ENCODE peak calls at places on chromosomes 6 and 20, in nine cellular contexts. U, A, T, G, V, K, Y, H and B are unnamed samples.

GRCh38 chr6:153032255-153032882 is 29.9 kb upstream of the MTRF1L start:
- DNase-seq in K (peak), A (no peak), T (peak), H (no peak), G (no peak), V (peak), U (peak), Y (no peak), B (peak)

GRCh38 chr6:49540614-49541013 is 9.9 kb upstream of the C6orf141 start:
- DNase-seq in G (no peak), V (no peak), H (no peak), A (no peak), Y (no peak), T (no peak), K (no peak), U (no peak), B (no peak)

GRCh38 chr6:33606642-33607041 is 14.5 kb upstream of the ITPR3 start:
- DNase-seq in A (no peak), U (no peak), G (no peak), K (no peak), H (no peak), T (no peak), V (no peak), Y (no peak), B (no peak)

GRCh38 chr20:46399401-46399800 is 7.0 kb downstream of the ELMO2 start:
- DNase-seq in V (no peak), K (no peak), T (no peak), Y (no peak), G (no peak), A (no peak), H (no peak), U (no peak), B (no peak)

GRCh38 chr20:24634855-24635254 is 165.4 kb downstream of the SYNDIG1 start:
- DNase-seq in G (no peak), T (no peak), A (no peak), V (no peak), Y (peak), H (no peak), K (no peak), U (peak), B (no peak)

GRCh38 chr6:167492096-167492449 is 167.2 kb downstream of the TTLL2 start:
- DNase-seq in V (no peak), U (no peak), A (no peak), H (no peak), Y (no peak), G (no peak), K (no peak), T (no peak), B (no peak)

GRCh38 chr6:84269947-84270733 is 42.7 kb upstream of the CEP162 start:
- DNase-seq in Y (no peak), G (no peak), U (no peak), K (no peak), A (no peak), T (no peak), V (no peak), H (no peak), B (no peak)

GRCh38 chr6:151729829-151730495 is 77.5 kb upstream of the ESR1 start:
- DNase-seq in T (no peak), H (no peak), U (no peak), A (no peak), V (no peak), G (no peak), Y (no peak), K (no peak), B (peak)

GRCh38 chr20:8078528-8078914 is 53.5 kb upstream of the PLCB1 start:
- DNase-seq in H (no peak), G (no peak), K (no peak), A (no peak), T (no peak), U (no peak), Y (no peak), V (no peak), B (no peak)

GRCh38 chr6:139082370-139082769 is 52.5 kb upstream of the HECA start:
- DNase-seq in G (no peak), H (no peak), U (no peak), Y (no peak), V (no peak), A (no peak), T (no peak), K (no peak), B (no peak)

GRCh38 chr6:30749554-30750378 is 5.4 kb upstream of the IER3 start:
- DNase-seq in K (no peak), G (no peak), H (no peak), A (no peak), T (no peak), V (no peak), Y (no peak), U (peak), B (peak)

GRCh38 chr6:157187182-157188093 is 135.9 kb downstream of the TMEM242 start:
- DNase-seq in A (no peak), Y (no peak), U (no peak), T (no peak), G (no peak), V (peak), K (no peak), H (peak), B (no peak)

GRCh38 chr6:33377166-33377565 is 14.5 kb upstream of the KIFC1 start:
- DNase-seq in T (no peak), H (no peak), G (no peak), A (no peak), K (no peak), Y (no peak), U (no peak), V (no peak), B (no peak)

GRCh38 chr6:43774776-43775583 is 5.0 kb downstream of the VEGFA start:
- DNase-seq in V (peak), T (peak), K (peak), A (peak), G (peak), H (no peak), U (peak), Y (peak), B (peak)

GRCh38 chr6:116386581-116387299 is 16.0 kb downstream of the DSE start:
- DNase-seq in G (no peak), K (no peak), U (peak), A (no peak), H (no peak), T (peak), Y (no peak), V (no peak), B (no peak)

GRCh38 chr6:111536888-111537287 is 53.9 kb upstream of the REV3L start:
- DNase-seq in A (no peak), Y (no peak), U (no peak), V (no peak), T (no peak), K (no peak), G (no peak), H (no peak), B (no peak)

GRCh38 chr6:88982720-88983119 is 19.3 kb upstream of the RNGTT start:
- DNase-seq in G (no peak), H (peak), K (peak), Y (peak), V (peak), T (peak), U (peak), A (no peak), B (peak)

GRCh38 chr20:62120990-62121775 is 1.1 kb upstream of the LSM14B start:
- DNase-seq in V (no peak), H (no peak), T (peak), Y (no peak), A (peak), G (peak), K (no peak), U (peak), B (peak)

GRCh38 chr6:133132092-133132491 is 109.1 kb upstream of the EYA4 start:
- DNase-seq in V (peak), T (no peak), G (no peak), U (no peak), K (no peak), Y (no peak), A (no peak), H (no peak), B (no peak)

GRCh38 chr6:38180586-38180985 is 361.1 kb downstream of the ZFAND3 start:
- DNase-seq in Y (no peak), U (no peak), G (peak), V (no peak), A (no peak), T (no peak), H (no peak), K (no peak), B (no peak)

GRCh38 chr6:21240709-21241108 is 352.8 kb upstream of the SOX4 start:
- DNase-seq in H (no peak), T (peak), V (no peak), K (no peak), A (no peak), G (no peak), Y (no peak), U (no peak), B (no peak)

GRCh38 chr20:62421716-62421990 is 5.7 kb downstream of the RBBP8NL start:
- DNase-seq in H (no peak), V (no peak), A (no peak), T (no peak), U (no peak), K (no peak), G (no peak), Y (no peak), B (no peak)

GRCh38 chr6:113362542-113363430 is 494.4 kb upstream of the MARCKS start:
- DNase-seq in G (no peak), A (no peak), T (no peak), H (no peak), Y (no peak), U (peak), K (no peak), V (no peak), B (no peak)

GRCh38 chr6:108914235-108915022 is 66.2 kb downstream of the ARMC2 start:
- DNase-seq in K (no peak), H (no peak), V (no peak), T (peak), G (no peak), Y (no peak), A (peak), U (peak), B (peak)